ENCODE peak calls at places on chromosomes 2 and 18, in four cellular contexts. One of them, this sample, is unnamed.

GRCh38 chr2:23434721-23435121 is 49.7 kb downstream of the KLHL29 start:
- DNase-seq in GM23338: no peak
- DNase-seq in GM23248: peak; percentile 12
- DNase-seq in PC-9: no peak
- DNase-seq in this sample: no peak

GRCh38 chr2:237565974-237566373 is 400 bp upstream of the PRLH start:
- DNase-seq in PC-9: no peak
- DNase-seq in GM23248: no peak
- DNase-seq in GM23338: no peak
- DNase-seq in this sample: no peak

GRCh38 chr2:215950009-215950408 is 63.3 kb downstream of the MREG start:
- DNase-seq in GM23338: peak; percentile 83
- DNase-seq in GM23248: peak; percentile 72
- DNase-seq in PC-9: peak; percentile 61
- DNase-seq in this sample: peak; percentile 53

GRCh38 chr2:181399046-181399445 is 58.1 kb upstream of the ITGA4 start:
- DNase-seq in GM23338: no peak
- DNase-seq in PC-9: no peak
- DNase-seq in GM23248: no peak
- DNase-seq in this sample: no peak

GRCh38 chr2:155377178-155377780 is 678.8 kb downstream of the KCNJ3 start:
- DNase-seq in GM23248: peak; percentile 43
- DNase-seq in GM23338: peak; percentile 64
- DNase-seq in PC-9: no peak
- DNase-seq in this sample: peak; percentile 63

GRCh38 chr2:218852911-218853667 is 6.5 kb upstream of the WNT6 start:
- DNase-seq in GM23248: peak; percentile 69
- DNase-seq in PC-9: no peak
- DNase-seq in GM23338: peak; percentile 89
- DNase-seq in this sample: peak; percentile 54

GRCh38 chr2:23601301-23601965 is 216.5 kb downstream of the KLHL29 start:
- DNase-seq in GM23248: no peak
- DNase-seq in PC-9: no peak
- DNase-seq in GM23338: no peak
- DNase-seq in this sample: peak; percentile 68

GRCh38 chr2:36381965-36382364 is 26.4 kb downstream of the CRIM1 start:
- DNase-seq in PC-9: no peak
- DNase-seq in GM23248: no peak
- DNase-seq in GM23338: no peak
- DNase-seq in this sample: no peak

GRCh38 chr2:12170151-12170550 is 423.7 kb downstream of the LPIN1 start:
- DNase-seq in GM23248: no peak
- DNase-seq in PC-9: no peak
- DNase-seq in GM23338: no peak
- DNase-seq in this sample: no peak

DNA sequence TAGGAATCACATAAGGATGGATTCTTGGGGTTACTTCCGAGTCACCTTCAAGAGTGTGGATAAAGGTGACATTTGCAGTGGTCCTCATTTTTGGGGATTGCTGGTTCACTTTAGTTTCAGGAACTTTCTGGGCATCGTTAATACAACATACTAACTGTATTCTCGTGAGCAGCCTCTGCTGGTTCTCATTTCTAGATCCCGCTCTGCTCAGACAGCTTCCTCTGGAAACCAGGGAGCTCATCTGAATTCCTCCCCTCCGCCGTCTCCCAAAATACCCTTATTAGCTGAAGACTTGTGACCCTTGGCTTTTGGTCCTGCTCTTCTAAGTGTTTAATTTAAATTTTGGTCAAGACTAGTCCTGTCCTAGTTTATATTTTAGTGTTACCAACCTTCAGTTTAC is 64.5 kb downstream of the ZNF532 start:
- DNase-seq in PC-9: no peak
- DNase-seq in GM23248: no peak
- DNase-seq in GM23338: no peak
- DNase-seq in this sample: no peak
- H3K4me2 ChIP-seq in PC-9: no peak overlapping the region
- H3K4me2 ChIP-seq in GM23248: no peak overlapping the region
- H3K4me2 ChIP-seq in GM23338: peak overlapping the region; percentile 62
- H3K4me2 ChIP-seq in this sample: peak overlapping the region; percentile 54

DNA sequence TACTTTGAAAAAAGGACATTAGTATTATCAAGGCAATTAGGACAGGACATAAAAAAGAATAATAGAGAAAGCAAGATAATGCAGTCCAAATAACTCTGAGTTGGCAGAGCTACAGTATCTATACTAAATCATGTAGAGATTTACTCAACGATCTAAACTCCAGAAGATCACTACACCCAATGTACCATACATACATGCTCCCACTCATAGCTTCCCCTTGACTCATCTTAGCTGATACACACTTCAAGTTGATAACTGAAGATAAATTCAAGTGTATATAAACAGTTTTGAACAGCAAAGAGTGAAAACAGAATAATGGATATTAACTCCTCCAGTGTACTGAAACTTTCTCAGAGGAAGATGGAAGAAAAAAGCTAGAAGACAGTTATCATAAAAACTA is 78.5 kb downstream of the SESTD1 start:
- DNase-seq in GM23248: peak; percentile 7
- DNase-seq in GM23338: no peak
- DNase-seq in PC-9: no peak
- DNase-seq in this sample: peak; percentile 47
- H3K4me2 ChIP-seq in GM23248: no peak overlapping the region
- H3K4me2 ChIP-seq in GM23338: no peak overlapping the region
- H3K4me2 ChIP-seq in PC-9: no peak overlapping the region
- H3K4me2 ChIP-seq in this sample: no peak overlapping the region

DNA sequence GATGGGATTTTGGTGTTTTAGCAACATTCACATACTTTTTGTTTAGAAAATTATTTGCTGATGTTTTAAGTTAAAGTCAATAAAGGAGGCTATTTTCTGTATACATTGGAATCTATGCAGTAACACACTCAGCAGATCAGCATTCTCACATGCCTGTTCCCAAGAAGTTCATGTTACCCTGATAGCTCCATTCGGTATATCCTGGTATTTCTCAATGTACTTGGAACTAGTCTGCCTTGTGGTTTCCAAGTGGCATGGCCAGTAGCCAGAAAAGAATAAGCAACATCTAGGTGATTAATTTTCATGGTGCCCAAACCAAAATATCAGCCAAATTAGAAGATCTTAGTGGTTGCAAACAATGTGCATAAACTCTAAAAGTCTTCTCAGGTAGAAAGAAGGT is 5.2 kb upstream of the NCAPH start:
- DNase-seq in GM23338: no peak
- DNase-seq in PC-9: peak; percentile 95
- DNase-seq in GM23248: peak; percentile 70
- DNase-seq in this sample: peak; percentile 82
- H3K4me2 ChIP-seq in GM23338: no peak overlapping the region
- H3K4me2 ChIP-seq in PC-9: peak overlapping the region; percentile 19
- H3K4me2 ChIP-seq in GM23248: no peak overlapping the region
- H3K4me2 ChIP-seq in this sample: no peak overlapping the region

GRCh38 chr18:48360376-48361021 is 48.7 kb downstream of the ZBTB7C start:
- DNase-seq in PC-9: no peak
- DNase-seq in GM23248: no peak
- DNase-seq in GM23338: no peak
- DNase-seq in this sample: no peak

GRCh38 chr18:48358868-48359267 is 50.3 kb downstream of the ZBTB7C start:
- DNase-seq in PC-9: no peak
- DNase-seq in GM23338: no peak
- DNase-seq in GM23248: no peak
- DNase-seq in this sample: no peak

GRCh38 chr18:48356909-48357631 is 52.1 kb downstream of the ZBTB7C start:
- DNase-seq in GM23248: no peak
- DNase-seq in GM23338: peak; percentile 30
- DNase-seq in PC-9: peak; percentile 93
- DNase-seq in this sample: no peak

GRCh38 chr18:48361801-48362200 is 47.4 kb downstream of the ZBTB7C start:
- DNase-seq in GM23248: no peak
- DNase-seq in PC-9: no peak
- DNase-seq in GM23338: no peak
- DNase-seq in this sample: no peak

GRCh38 chr18:48359626-48360025 is 49.6 kb downstream of the ZBTB7C start:
- DNase-seq in GM23248: no peak
- DNase-seq in PC-9: no peak
- DNase-seq in GM23338: no peak
- DNase-seq in this sample: no peak
- H3K4me2 ChIP-seq in GM23248: no peak overlapping the region
- H3K4me2 ChIP-seq in PC-9: no peak overlapping the region
- H3K4me2 ChIP-seq in GM23338: no peak overlapping the region
- H3K4me2 ChIP-seq in this sample: no peak overlapping the region

DNA sequence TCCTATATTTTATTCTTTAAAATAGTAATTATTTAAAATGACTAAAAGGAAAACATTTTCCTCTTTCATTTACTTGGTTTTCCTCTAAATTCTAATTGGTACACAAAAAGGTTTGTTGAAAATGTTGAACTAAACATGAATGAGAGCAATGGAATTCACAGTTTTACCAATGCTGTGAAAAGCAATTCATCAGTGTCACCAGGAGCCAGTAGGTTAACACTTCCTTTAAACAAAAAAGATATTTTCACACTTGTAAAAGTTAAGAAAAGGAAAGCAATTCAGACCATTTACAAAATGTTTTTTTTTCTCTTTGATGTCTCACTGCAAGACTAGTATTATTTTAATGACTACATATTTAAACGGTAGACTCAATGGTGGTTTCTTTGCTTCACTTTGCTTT is 341.6 kb downstream of the RIT2 start:
- DNase-seq in GM23248: no peak
- DNase-seq in GM23338: no peak
- DNase-seq in PC-9: no peak
- DNase-seq in this sample: peak; percentile 70
- H3K4me2 ChIP-seq in GM23248: no peak overlapping the region
- H3K4me2 ChIP-seq in GM23338: no peak overlapping the region
- H3K4me2 ChIP-seq in PC-9: no peak overlapping the region
- H3K4me2 ChIP-seq in this sample: no peak overlapping the region

GRCh38 chr2:171266102-171266501 is 105.4 kb upstream of the TLK1 start:
- DNase-seq in PC-9: no peak
- DNase-seq in GM23338: no peak
- DNase-seq in GM23248: no peak
- DNase-seq in this sample: no peak
- H3K4me2 ChIP-seq in PC-9: no peak overlapping the region
- H3K4me2 ChIP-seq in GM23338: no peak overlapping the region
- H3K4me2 ChIP-seq in GM23248: no peak overlapping the region
- H3K4me2 ChIP-seq in this sample: no peak overlapping the region